ENCODE peak calls at places on chromosomes 13 and 19, in six cellular contexts. S is cardiac fibroblast; U is coronary artery; M is activated B cell treated with CpG ODN at 0.5 μM for 24 hours; C is CD4-positive, alpha-beta T cell; I is fibroblast of lung. D is an unnamed sample.

GRCh38 chr19:2136796-2137195 is 14.6 kb downstream of the AP3D1 start:
- DNase-seq in U (no peak), S (no peak), M (no peak), C (no peak), I (no peak), D (no peak)

GRCh38 chr19:45473366-45474190 is 5.8 kb downstream of the FOSB start:
- DNase-seq in U (no peak), I (no peak), S (peak), M (no peak), C (no peak), D (peak)

GRCh38 chr13:82912564-82912963 is 969.7 kb downstream of the SLITRK1 start:
- DNase-seq in U (no peak), M (no peak), I (no peak), C (no peak), S (no peak), D (no peak)

GRCh38 chr19:11560404-11560988 is 1.5 kb upstream of the ELOF1 start:
- DNase-seq in M (no peak), S (peak), I (peak), U (no peak), C (peak), D (no peak)

GRCh38 chr19:50510700-50511068 is 307 bp downstream of the JOSD2 start:
- DNase-seq in S (no peak), M (no peak), U (no peak), C (no peak), I (no peak), D (no peak)

GRCh38 chr19:1936430-1936829 is 4.5 kb upstream of the CSNK1G2 start:
- DNase-seq in C (no peak), M (no peak), S (no peak), I (no peak), U (no peak), D (no peak)

GRCh38 chr13:52840066-52840465 is 8.4 kb downstream of the PCDH8 start:
- DNase-seq in I (no peak), S (no peak), U (no peak), M (no peak), C (no peak), D (no peak)

GRCh38 chr13:27627377-27627776 is 5.7 kb downstream of the POLR1D start:
- DNase-seq in C (no peak), U (no peak), I (no peak), S (no peak), M (no peak), D (no peak)

GRCh38 chr19:55855160-55855559 is 18.8 kb downstream of the NLRP4 start:
- DNase-seq in I (no peak), M (no peak), U (no peak), C (no peak), S (no peak), D (no peak)

GRCh38 chr13:110137677-110138008 is 169.3 kb downstream of the COL4A1 start:
- DNase-seq in I (no peak), M (no peak), S (peak), C (no peak), U (no peak), D (no peak)

GRCh38 chr13:26601669-26602068 is 44.2 kb downstream of the WASF3 start:
- DNase-seq in S (peak), I (peak), U (no peak), M (no peak), C (no peak), D (no peak)
- TF ChIP-seq CTCF in S (no peak), I (no peak), U (no peak), M (no peak), C (no peak), D (no peak)

GRCh38 chr19:35236638-35237400 is 8.3 kb upstream of the FAM187B start:
- DNase-seq in M (peak), U (no peak), C (no peak), S (no peak), I (no peak), D (peak)
- TF ChIP-seq CTCF in M (no peak), U (no peak), C (peak), S (no peak), I (no peak), D (no peak)

GRCh38 chr13:71979616-71980015 is 112.6 kb upstream of the DACH1 start:
- DNase-seq in U (no peak), M (no peak), S (no peak), C (no peak), I (peak), D (no peak)
- TF ChIP-seq CTCF in U (no peak), M (no peak), S (no peak), C (no peak), I (no peak), D (no peak)

GRCh38 chr13:113483504-113484287 is 6.8 kb downstream of the DCUN1D2 start:
- DNase-seq in U (no peak), C (no peak), S (no peak), M (no peak), I (no peak), D (no peak)

GRCh38 chr13:113488283-113488682 is 2.2 kb downstream of the DCUN1D2 start:
- DNase-seq in I (no peak), C (no peak), S (no peak), U (no peak), M (no peak), D (no peak)

GRCh38 chr13:113489171-113489548 is 1.4 kb downstream of the DCUN1D2 start:
- DNase-seq in M (no peak), C (no peak), U (no peak), S (no peak), I (no peak), D (no peak)

GRCh38 chr13:113485545-113485944 is 5.0 kb downstream of the DCUN1D2 start:
- DNase-seq in M (no peak), S (no peak), U (no peak), I (no peak), C (no peak), D (no peak)

DNA sequence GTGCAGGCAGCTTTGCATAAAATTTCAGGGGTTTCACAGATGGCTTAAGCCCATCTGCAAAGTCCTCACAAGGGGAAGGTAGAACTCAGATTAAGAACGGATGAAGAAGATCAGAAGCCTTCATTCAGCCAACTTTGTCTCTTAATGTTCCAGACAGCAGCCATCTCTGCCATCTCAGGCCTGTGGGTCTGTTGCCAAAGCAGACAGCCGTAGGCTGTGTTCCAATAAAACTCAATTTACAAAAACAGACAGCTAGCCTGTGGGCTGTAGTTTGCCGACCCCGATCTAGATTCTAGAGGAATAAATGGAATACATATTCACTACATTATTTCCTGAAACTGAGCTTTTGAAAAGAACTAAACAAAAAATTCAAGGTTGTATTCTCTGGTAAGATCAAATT is 3.8 kb downstream of the DCUN1D2 start:
- DNase-seq in U (no peak), C (no peak), M (no peak), S (no peak), I (no peak), D (no peak)
- TF ChIP-seq CTCF in U (no peak), C (no peak), M (no peak), S (no peak), I (no peak), D (no peak)

GRCh38 chr19:3275068-3275582 is 50.7 kb downstream of the CELF5 start:
- DNase-seq in U (no peak), S (no peak), I (no peak), M (peak), C (peak), D (no peak)
- TF ChIP-seq CTCF in U (no peak), S (peak), I (no peak), M (no peak), C (no peak), D (no peak)

GRCh38 chr13:102197193-102197592 is 204.7 kb downstream of the FGF14 start:
- DNase-seq in C (no peak), U (no peak), I (peak), M (no peak), S (peak), D (no peak)
- TF ChIP-seq CTCF in C (no peak), U (no peak), I (peak), M (no peak), S (peak), D (no peak)

GRCh38 chr19:17862711-17863519 is 3.2 kb downstream of the RPL18A start:
- DNase-seq in C (no peak), I (no peak), U (no peak), S (no peak), M (no peak), D (no peak)
- TF ChIP-seq CTCF in C (no peak), I (no peak), U (no peak), S (no peak), M (no peak), D (no peak)

D was measured in natural killer cell.